ENCODE peak calls at places on chromosomes 4 and X, in seven cellular contexts. One of them, this sample, is unnamed.

GRCh38 chrX:5876984-5877655 is 351.5 kb downstream of the NLGN4X start:
- DNase-seq in IMR-90: no peak
- DNase-seq in H1: no peak
- DNase-seq in neuronal stem cell: peak
- DNase-seq in H9: peak
- DNase-seq in mesenchymal stem cell: peak
- DNase-seq in trophoblast cell: no peak
- DNase-seq in this sample: peak

GRCh38 chrX:13188731-13189309 is 131.0 kb downstream of the ATXN3L start:
- DNase-seq in IMR-90: no peak
- DNase-seq in H1: no peak
- DNase-seq in neuronal stem cell: no peak
- DNase-seq in H9: no peak
- DNase-seq in mesenchymal stem cell: no peak
- DNase-seq in trophoblast cell: no peak
- DNase-seq in this sample: no peak

GRCh38 chr4:152820073-152820472 is 40.3 kb downstream of the ARFIP1 start:
- DNase-seq in IMR-90: no peak
- DNase-seq in H1: no peak
- DNase-seq in neuronal stem cell: no peak
- DNase-seq in H9: no peak
- DNase-seq in mesenchymal stem cell: no peak
- DNase-seq in trophoblast cell: no peak
- DNase-seq in this sample: no peak

GRCh38 chr4:40395908-40396806 is 61.0 kb downstream of the CHRNA9 start:
- DNase-seq in IMR-90: no peak
- DNase-seq in H1: no peak
- DNase-seq in neuronal stem cell: no peak
- DNase-seq in H9: no peak
- DNase-seq in mesenchymal stem cell: no peak
- DNase-seq in trophoblast cell: no peak
- DNase-seq in this sample: peak

GRCh38 chr4:98446499-98447375 is 185.6 kb downstream of the RAP1GDS1 start:
- DNase-seq in IMR-90: peak
- DNase-seq in H1: no peak
- DNase-seq in neuronal stem cell: no peak
- DNase-seq in H9: no peak
- DNase-seq in mesenchymal stem cell: peak
- DNase-seq in trophoblast cell: no peak
- DNase-seq in this sample: no peak

GRCh38 chr4:59247032-59247431 is 1953.1 kb upstream of the ADGRL3 start:
- DNase-seq in IMR-90: no peak
- DNase-seq in H1: no peak
- DNase-seq in neuronal stem cell: no peak
- DNase-seq in H9: no peak
- DNase-seq in mesenchymal stem cell: peak
- DNase-seq in trophoblast cell: no peak
- DNase-seq in this sample: no peak

GRCh38 chr4:121072080-121072835 is at the start of gene NDNF:
- DNase-seq in IMR-90: peak
- DNase-seq in H1: no peak
- DNase-seq in neuronal stem cell: peak
- DNase-seq in H9: peak
- DNase-seq in mesenchymal stem cell: peak
- DNase-seq in trophoblast cell: no peak
- DNase-seq in this sample: peak

GRCh38 chr4:111618908-111619307 is 526.3 kb upstream of the FAM241A start:
- DNase-seq in IMR-90: peak
- DNase-seq in H1: no peak
- DNase-seq in neuronal stem cell: no peak
- DNase-seq in H9: no peak
- DNase-seq in mesenchymal stem cell: no peak
- DNase-seq in trophoblast cell: no peak
- DNase-seq in this sample: no peak

GRCh38 chrX:132216283-132216682 is 3.0 kb downstream of the RAP2C start:
- DNase-seq in IMR-90: no peak
- DNase-seq in H1: no peak
- DNase-seq in neuronal stem cell: no peak
- DNase-seq in H9: no peak
- DNase-seq in mesenchymal stem cell: peak
- DNase-seq in trophoblast cell: no peak
- DNase-seq in this sample: no peak

GRCh38 chr4:158850800-158851644 is 82.2 kb downstream of the FNIP2 start:
- DNase-seq in IMR-90: peak
- DNase-seq in H1: no peak
- DNase-seq in neuronal stem cell: no peak
- DNase-seq in H9: no peak
- DNase-seq in mesenchymal stem cell: peak
- DNase-seq in trophoblast cell: no peak
- DNase-seq in this sample: no peak

DNA sequence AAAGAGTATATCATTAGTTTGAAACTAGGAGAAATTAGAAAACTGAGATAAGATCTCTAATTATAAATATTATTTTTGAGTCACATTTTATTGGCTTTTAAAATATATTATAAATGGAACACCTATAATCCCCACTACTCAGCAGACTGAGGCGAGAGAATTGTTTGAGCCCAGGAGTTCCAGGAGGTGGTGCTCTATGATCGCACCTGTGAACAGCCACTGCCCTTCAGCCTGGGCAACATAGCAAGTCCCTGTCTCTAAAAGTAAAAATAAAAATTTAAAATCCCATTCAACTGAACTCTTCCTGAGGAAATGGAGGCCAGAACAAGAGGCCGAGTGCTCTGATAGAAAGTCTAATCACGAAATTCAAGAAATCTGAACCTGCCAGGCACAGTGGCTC is 6.3 kb upstream of the C4orf36 start:
- DNase-seq in IMR-90: peak
- DNase-seq in H1: peak
- DNase-seq in neuronal stem cell: no peak
- DNase-seq in H9: peak
- DNase-seq in mesenchymal stem cell: no peak
- DNase-seq in trophoblast cell: peak
- DNase-seq in this sample: peak
- H3K18ac ChIP-seq in IMR-90: no peak
- H3K18ac ChIP-seq in H1: no peak
- H3K18ac ChIP-seq in neuronal stem cell: no peak
- H3K18ac ChIP-seq in H9: no peak
- H3K18ac ChIP-seq in mesenchymal stem cell: no peak
- H3K18ac ChIP-seq in trophoblast cell: no peak
- H3K18ac ChIP-seq in this sample: no peak

GRCh38 chrX:15750611-15751159 is 12.6 kb downstream of the CA5B start:
- DNase-seq in IMR-90: no peak
- DNase-seq in H1: no peak
- DNase-seq in neuronal stem cell: no peak
- DNase-seq in H9: no peak
- DNase-seq in mesenchymal stem cell: peak
- DNase-seq in trophoblast cell: no peak
- DNase-seq in this sample: no peak
- H3K18ac ChIP-seq in IMR-90: peak
- H3K18ac ChIP-seq in H1: no peak
- H3K18ac ChIP-seq in neuronal stem cell: no peak
- H3K18ac ChIP-seq in H9: no peak
- H3K18ac ChIP-seq in mesenchymal stem cell: peak
- H3K18ac ChIP-seq in trophoblast cell: no peak
- H3K18ac ChIP-seq in this sample: no peak

DNA sequence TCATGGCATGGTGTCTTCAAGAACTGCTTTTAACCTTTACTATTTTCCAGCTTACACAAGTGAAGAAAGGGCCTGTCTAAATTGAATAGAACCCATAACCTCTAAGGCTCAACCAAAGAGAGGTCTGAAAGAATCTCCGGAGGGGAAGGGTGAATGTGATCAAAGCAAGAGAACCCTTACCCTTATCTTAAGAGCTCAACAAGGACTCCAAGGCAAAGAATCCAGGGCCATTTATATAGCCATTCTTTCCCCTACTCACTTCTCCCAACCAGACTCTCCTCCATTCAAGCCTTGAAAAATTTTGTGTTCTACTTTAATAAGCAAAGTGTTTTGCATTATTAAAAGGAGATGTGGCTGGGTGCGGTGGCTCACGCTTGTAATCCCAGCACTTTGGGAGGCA is 118.7 kb downstream of the SH3RF1 start:
- DNase-seq in IMR-90: no peak
- DNase-seq in H1: no peak
- DNase-seq in neuronal stem cell: no peak
- DNase-seq in H9: no peak
- DNase-seq in mesenchymal stem cell: no peak
- DNase-seq in trophoblast cell: no peak
- DNase-seq in this sample: no peak
- H3K18ac ChIP-seq in IMR-90: peak
- H3K18ac ChIP-seq in H1: no peak
- H3K18ac ChIP-seq in neuronal stem cell: no peak
- H3K18ac ChIP-seq in H9: no peak
- H3K18ac ChIP-seq in mesenchymal stem cell: no peak
- H3K18ac ChIP-seq in trophoblast cell: no peak
- H3K18ac ChIP-seq in this sample: no peak

DNA sequence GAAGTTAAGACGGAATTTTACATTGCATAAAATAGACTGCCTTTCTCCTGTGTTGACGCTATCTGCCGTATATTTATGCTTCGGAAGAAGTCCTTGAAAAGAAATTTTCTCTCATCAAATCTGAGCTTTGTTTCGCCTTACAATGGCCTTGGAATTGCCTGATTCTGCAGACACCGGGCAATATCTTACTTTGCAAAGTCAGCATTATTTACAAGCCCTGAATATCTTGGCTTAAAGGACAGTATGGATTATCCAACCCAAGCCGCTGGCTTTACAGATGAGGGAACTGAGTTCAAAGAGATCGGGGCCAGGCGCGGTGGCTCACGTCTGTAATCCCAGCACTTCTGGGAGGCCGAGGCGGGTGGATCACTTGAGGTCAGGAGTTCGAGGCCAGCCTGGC is 1.1 kb upstream of the MANBA start:
- DNase-seq in IMR-90: no peak
- DNase-seq in H1: no peak
- DNase-seq in neuronal stem cell: no peak
- DNase-seq in H9: no peak
- DNase-seq in mesenchymal stem cell: no peak
- DNase-seq in trophoblast cell: no peak
- DNase-seq in this sample: no peak
- H3K18ac ChIP-seq in IMR-90: no peak
- H3K18ac ChIP-seq in H1: no peak
- H3K18ac ChIP-seq in neuronal stem cell: no peak
- H3K18ac ChIP-seq in H9: no peak
- H3K18ac ChIP-seq in mesenchymal stem cell: no peak
- H3K18ac ChIP-seq in trophoblast cell: no peak
- H3K18ac ChIP-seq in this sample: no peak

GRCh38 chrX:2385224-2385623 is 115.6 kb downstream of the DHRSX start:
- DNase-seq in IMR-90: peak
- DNase-seq in H1: no peak
- DNase-seq in neuronal stem cell: no peak
- DNase-seq in H9: no peak
- DNase-seq in mesenchymal stem cell: peak
- DNase-seq in trophoblast cell: peak
- DNase-seq in this sample: peak
- H3K18ac ChIP-seq in IMR-90: no peak
- H3K18ac ChIP-seq in H1: no peak
- H3K18ac ChIP-seq in neuronal stem cell: no peak
- H3K18ac ChIP-seq in H9: no peak
- H3K18ac ChIP-seq in mesenchymal stem cell: no peak
- H3K18ac ChIP-seq in trophoblast cell: no peak
- H3K18ac ChIP-seq in this sample: no peak

GRCh38 chr4:89358935-89359364 is 51.4 kb upstream of the GPRIN3 start:
- DNase-seq in IMR-90: no peak
- DNase-seq in H1: no peak
- DNase-seq in neuronal stem cell: no peak
- DNase-seq in H9: no peak
- DNase-seq in mesenchymal stem cell: peak
- DNase-seq in trophoblast cell: no peak
- DNase-seq in this sample: no peak
- H3K18ac ChIP-seq in IMR-90: no peak
- H3K18ac ChIP-seq in H1: no peak
- H3K18ac ChIP-seq in neuronal stem cell: no peak
- H3K18ac ChIP-seq in H9: no peak
- H3K18ac ChIP-seq in mesenchymal stem cell: no peak
- H3K18ac ChIP-seq in trophoblast cell: no peak
- H3K18ac ChIP-seq in this sample: no peak

DNA sequence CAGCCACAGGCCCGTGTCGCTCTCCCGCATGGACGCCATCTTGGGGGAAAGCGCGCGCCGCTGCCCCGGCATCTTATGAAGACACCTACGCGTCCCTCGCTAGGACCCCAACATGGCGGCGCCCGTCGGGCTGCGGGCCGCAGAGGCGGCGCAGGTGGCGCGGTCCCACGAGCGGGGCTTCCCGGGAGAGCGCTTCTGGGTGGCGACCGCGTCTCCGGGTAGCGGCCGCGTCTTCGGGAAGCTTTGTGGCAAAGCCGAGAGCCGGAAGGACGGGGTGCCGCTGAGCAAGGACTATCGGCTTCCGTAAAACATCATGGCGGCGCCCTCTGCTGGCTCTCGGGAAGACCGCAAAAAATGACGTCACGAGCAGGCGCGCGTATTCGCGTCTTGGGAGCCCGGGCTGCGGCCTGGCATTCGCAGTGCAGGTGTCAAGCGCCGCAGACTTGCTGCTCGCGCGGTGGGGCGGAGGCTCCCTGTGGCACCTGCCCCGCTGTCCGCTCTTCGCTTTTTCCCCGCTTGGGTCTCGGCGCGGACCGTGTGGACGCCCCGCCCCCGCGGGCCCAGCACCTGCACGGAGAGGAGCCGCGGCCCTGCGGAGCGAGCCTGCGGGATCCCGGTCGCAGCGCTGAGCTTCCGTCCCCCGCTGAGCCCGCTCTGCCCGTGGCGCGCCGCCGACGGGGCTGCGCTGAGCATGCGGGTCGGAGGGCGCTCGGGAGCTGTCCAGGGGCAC is at the start of gene NELFA:
- DNase-seq in IMR-90: peak
- DNase-seq in H1: peak
- DNase-seq in neuronal stem cell: peak
- DNase-seq in H9: peak
- DNase-seq in mesenchymal stem cell: peak
- DNase-seq in trophoblast cell: peak
- DNase-seq in this sample: peak
- H3K18ac ChIP-seq in IMR-90: peak
- H3K18ac ChIP-seq in H1: peak
- H3K18ac ChIP-seq in neuronal stem cell: peak
- H3K18ac ChIP-seq in H9: peak
- H3K18ac ChIP-seq in mesenchymal stem cell: peak
- H3K18ac ChIP-seq in trophoblast cell: peak
- H3K18ac ChIP-seq in this sample: peak

GRCh38 chr4:54659213-54660144 is 1.7 kb downstream of the KIT start:
- DNase-seq in IMR-90: peak
- DNase-seq in H1: no peak
- DNase-seq in neuronal stem cell: peak
- DNase-seq in H9: no peak
- DNase-seq in mesenchymal stem cell: peak
- DNase-seq in trophoblast cell: no peak
- DNase-seq in this sample: peak

GRCh38 chr4:54660591-54660990 is 2.8 kb downstream of the KIT start:
- DNase-seq in IMR-90: no peak
- DNase-seq in H1: no peak
- DNase-seq in neuronal stem cell: no peak
- DNase-seq in H9: no peak
- DNase-seq in mesenchymal stem cell: no peak
- DNase-seq in trophoblast cell: no peak
- DNase-seq in this sample: no peak

GRCh38 chr4:54661686-54662085 is 3.9 kb downstream of the KIT start:
- DNase-seq in IMR-90: peak
- DNase-seq in H1: no peak
- DNase-seq in neuronal stem cell: no peak
- DNase-seq in H9: no peak
- DNase-seq in mesenchymal stem cell: peak
- DNase-seq in trophoblast cell: peak
- DNase-seq in this sample: no peak

GRCh38 chr4:54661156-54661555 is 3.4 kb downstream of the KIT start:
- DNase-seq in IMR-90: peak
- DNase-seq in H1: no peak
- DNase-seq in neuronal stem cell: no peak
- DNase-seq in H9: no peak
- DNase-seq in mesenchymal stem cell: peak
- DNase-seq in trophoblast cell: peak
- DNase-seq in this sample: no peak

GRCh38 chr4:54660145-54660535 is 2.4 kb downstream of the KIT start:
- DNase-seq in IMR-90: no peak
- DNase-seq in H1: no peak
- DNase-seq in neuronal stem cell: no peak
- DNase-seq in H9: no peak
- DNase-seq in mesenchymal stem cell: no peak
- DNase-seq in trophoblast cell: no peak
- DNase-seq in this sample: no peak
- H3K18ac ChIP-seq in IMR-90: peak
- H3K18ac ChIP-seq in H1: no peak
- H3K18ac ChIP-seq in neuronal stem cell: no peak
- H3K18ac ChIP-seq in H9: no peak
- H3K18ac ChIP-seq in mesenchymal stem cell: no peak
- H3K18ac ChIP-seq in trophoblast cell: no peak
- H3K18ac ChIP-seq in this sample: no peak